ENCODE peak calls at places on chromosomes 5 and 9, in four cellular contexts. X is GM12891, K is K562, L is HL-60. H is an unnamed sample.

GRCh38 chr5:143101134-143101533 is 302.4 kb downstream of the NR3C1 start:
- DNase-seq in X (peak), K (no peak), L (no peak), H (no peak)

GRCh38 chr5:159198063-159199036 is 11.0 kb downstream of the RNF145 start:
- DNase-seq in X (peak), K (no peak), L (no peak), H (peak)

GRCh38 chr5:145737578-145737977 is 97.6 kb downstream of the PRELID2 start:
- DNase-seq in X (no peak), K (no peak), L (no peak), H (no peak)

GRCh38 chr9:126844085-126844484 is 16.4 kb upstream of the ZBTB34 start:
- DNase-seq in X (no peak), K (no peak), L (no peak), H (no peak)

GRCh38 chr5:123673107-123673506 is 161.1 kb downstream of the CSNK1G3 start:
- DNase-seq in X (no peak), K (no peak), L (no peak), H (no peak)

GRCh38 chr5:59264641-59265245 is 628.8 kb downstream of the PDE4D start:
- DNase-seq in X (no peak), K (no peak), L (no peak), H (no peak)

GRCh38 chr5:16528382-16528849 is 62.8 kb upstream of the ZNF622 start:
- DNase-seq in X (no peak), K (peak), L (no peak), H (no peak)

GRCh38 chr5:14161825-14162556 is 18.8 kb downstream of the TRIO start:
- DNase-seq in X (no peak), K (no peak), L (no peak), H (no peak)

GRCh38 chr5:173984218-173984617 is 4.8 kb upstream of the C5orf47 start:
- DNase-seq in X (no peak), K (no peak), L (no peak), H (no peak)

GRCh38 chr5:167769846-167770420 is 521.5 kb upstream of the WWC1 start:
- DNase-seq in X (no peak), K (no peak), L (no peak), H (no peak)

GRCh38 chr9:97749928-97750327 is 52.8 kb upstream of the XPA start:
- DNase-seq in X (no peak), K (no peak), L (no peak), H (no peak)

GRCh38 chr9:98873535-98874432 is 66.3 kb downstream of the GALNT12 start:
- DNase-seq in X (no peak), K (no peak), L (no peak), H (no peak)
- TF ChIP-seq SPI1 in X (no peak), K (no peak), L (no peak), H (no peak)

GRCh38 chr9:77957652-77958051 is 74.0 kb downstream of the GNAQ start:
- DNase-seq in X (no peak), K (no peak), L (no peak), H (no peak)

GRCh38 chr9:77960356-77961153 is 71.1 kb downstream of the GNAQ start:
- DNase-seq in X (no peak), K (peak), L (no peak), H (no peak)

GRCh38 chr9:77964258-77964657 is 67.4 kb downstream of the GNAQ start:
- DNase-seq in X (no peak), K (no peak), L (no peak), H (no peak)

GRCh38 chr9:77959803-77960202 is 71.8 kb downstream of the GNAQ start:
- DNase-seq in X (no peak), K (no peak), L (no peak), H (no peak)

DNA sequence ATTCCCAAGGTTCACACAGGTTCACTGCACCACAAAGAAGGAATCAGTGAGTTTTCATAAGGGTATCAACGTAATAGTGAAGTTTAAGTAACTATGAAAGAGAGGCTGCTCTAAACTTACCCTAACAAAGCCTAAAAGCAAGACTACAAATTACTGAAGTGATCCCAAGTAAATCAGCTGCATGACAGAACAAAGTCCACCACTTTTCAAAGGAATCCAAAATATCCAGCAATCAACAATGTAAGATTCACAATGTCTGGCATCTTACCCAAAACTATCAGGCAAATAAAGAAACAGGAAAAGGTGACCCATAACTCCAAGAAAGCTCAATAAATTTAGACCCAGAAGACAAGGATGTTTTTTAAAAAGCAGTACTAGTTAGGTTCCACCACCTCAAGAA is 70.1 kb downstream of the GNAQ start:
- DNase-seq in X (no peak), K (no peak), L (no peak), H (no peak)
- TF ChIP-seq SPI1 in X (no peak), K (no peak), L (no peak), H (no peak)

DNA sequence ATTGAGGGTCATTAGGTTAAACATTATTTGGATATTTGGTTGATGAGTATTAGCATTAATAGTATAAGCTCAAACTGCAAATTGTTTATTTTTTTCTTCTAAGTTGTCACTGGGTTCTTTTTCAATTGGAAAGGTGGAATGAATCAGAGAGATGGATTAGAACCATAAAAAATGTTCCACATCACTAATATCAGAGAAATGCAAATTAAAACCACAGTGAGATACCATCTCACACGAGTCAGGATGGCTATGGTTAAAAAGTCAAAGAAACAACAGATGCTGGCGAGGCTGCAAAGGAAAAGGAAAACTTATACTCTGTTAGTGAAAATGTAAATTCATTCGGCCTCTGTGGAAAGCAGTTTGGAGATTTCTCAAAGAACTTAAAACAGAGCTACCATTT is 122.8 kb downstream of the CCDC192 start:
- DNase-seq in X (no peak), K (no peak), L (no peak), H (no peak)
- TF ChIP-seq SPI1 in X (no peak), K (no peak), L (no peak), H (no peak)

DNA sequence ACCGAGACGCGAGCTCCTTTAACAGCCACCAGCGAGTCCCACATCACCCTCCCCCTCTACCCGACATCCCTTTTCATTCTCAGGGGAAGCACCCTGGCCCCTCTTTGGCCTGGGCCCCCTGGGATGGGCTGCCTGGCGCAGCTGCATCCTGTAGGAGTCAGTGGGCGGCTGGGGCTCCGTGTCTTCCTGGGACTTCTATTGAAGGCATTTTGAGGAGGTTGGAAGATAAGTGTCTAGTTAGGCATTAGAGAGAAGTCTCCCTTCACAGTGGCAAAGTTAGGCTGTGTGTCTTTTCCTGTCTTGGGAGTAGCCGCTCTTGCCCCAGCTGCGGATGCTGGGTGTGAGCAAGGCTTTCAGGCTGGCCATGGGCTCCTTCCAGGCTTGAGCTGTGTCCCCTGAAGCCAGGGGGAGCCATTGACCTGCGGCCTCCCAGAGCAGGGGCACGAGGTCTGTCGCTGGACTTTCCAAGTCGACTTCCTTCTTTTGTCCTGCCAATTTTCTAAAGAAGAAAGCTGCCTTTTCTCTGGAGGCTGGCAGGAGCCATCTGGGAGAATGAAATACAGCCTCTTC is 18.6 kb upstream of the NKD2 start:
- DNase-seq in X (no peak), K (no peak), L (no peak), H (no peak)
- TF ChIP-seq SPI1 in X (no peak), K (peak), L (peak), H (no peak)

DNA sequence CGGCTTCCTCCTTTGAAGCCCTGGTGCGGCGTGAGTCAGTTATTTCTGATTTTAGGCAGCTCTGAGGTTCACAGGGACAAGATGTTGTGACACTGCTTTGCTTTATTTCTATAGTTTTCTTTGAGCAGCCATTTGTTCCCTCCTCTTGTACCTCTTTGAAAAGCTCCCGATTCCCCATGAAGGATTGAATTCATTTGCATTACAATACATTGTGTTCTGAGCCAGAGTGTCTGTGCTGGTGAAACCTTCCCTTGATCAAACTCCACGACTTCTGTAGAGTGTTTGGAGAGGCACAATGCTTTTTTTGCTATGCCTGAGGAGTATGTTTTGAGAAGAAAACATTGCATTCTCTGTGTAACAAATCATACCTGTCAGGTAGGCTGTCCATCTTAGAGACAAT is 526.3 kb upstream of the TRPC7 start:
- DNase-seq in X (no peak), K (no peak), L (no peak), H (no peak)
- TF ChIP-seq SPI1 in X (no peak), K (no peak), L (no peak), H (no peak)

DNA sequence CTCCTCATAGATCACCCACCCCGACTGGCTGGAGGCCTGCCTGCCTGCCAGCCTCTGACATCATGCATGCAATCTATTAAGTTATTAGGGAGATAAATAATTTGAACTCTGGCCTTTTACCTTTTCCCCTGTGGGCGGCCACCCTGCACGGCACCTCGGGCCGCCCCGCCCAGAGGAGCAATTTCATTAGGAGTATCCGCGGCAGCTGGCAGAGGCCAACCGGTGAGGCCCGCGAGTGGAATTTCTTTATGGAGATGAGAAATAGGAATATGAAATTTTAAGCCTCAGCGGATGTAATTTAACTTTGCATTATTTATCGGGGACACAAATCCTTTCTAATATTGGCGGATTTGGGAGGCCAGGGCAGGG is 22.5 kb downstream of the LHX3 start:
- DNase-seq in X (no peak), K (no peak), L (no peak), H (no peak)
- TF ChIP-seq SPI1 in X (no peak), K (no peak), L (no peak), H (no peak)

GRCh38 chr5:8861764-8862163 is 684.1 kb downstream of the SEMA5A start:
- DNase-seq in X (no peak), K (no peak), L (no peak), H (no peak)
- TF ChIP-seq SPI1 in X (no peak), K (no peak), L (no peak), H (no peak)

H was measured in GM12878.